ENCODE peak calls at places on chromosomes 11 and 22, in ten cellular contexts. One of them, this sample, is unnamed. For H3K4me1, the result is how much of the 10 kb centered on the place peaks cover.

GRCh38 chr22:49588739-49589138 is 238.9 kb downstream of the BRD1 start:
- DNase-seq in MM.1S: no peak
- DNase-seq in suprapubic skin: no peak
- DNase-seq in astrocyte: no peak
- DNase-seq in SK-N-SH: no peak
- DNase-seq in prostate gland: no peak
- DNase-seq in uterus: no peak
- DNase-seq in heart right ventricle: no peak
- DNase-seq in pancreas: no peak
- DNase-seq in sigmoid colon: no peak
- DNase-seq in this sample: no peak

GRCh38 chr11:69567951-69568808 is 72.8 kb upstream of the CCND1 start:
- DNase-seq in MM.1S: no peak
- DNase-seq in suprapubic skin: peak
- DNase-seq in astrocyte: peak
- DNase-seq in SK-N-SH: no peak
- DNase-seq in prostate gland: no peak
- DNase-seq in uterus: no peak
- DNase-seq in heart right ventricle: no peak
- DNase-seq in pancreas: no peak
- DNase-seq in sigmoid colon: no peak
- DNase-seq in this sample: no peak

GRCh38 chr11:131474947-131475346 is 104.5 kb downstream of the NTM start:
- DNase-seq in MM.1S: no peak
- DNase-seq in suprapubic skin: no peak
- DNase-seq in astrocyte: no peak
- DNase-seq in SK-N-SH: no peak
- DNase-seq in prostate gland: no peak
- DNase-seq in uterus: no peak
- DNase-seq in heart right ventricle: no peak
- DNase-seq in pancreas: no peak
- DNase-seq in sigmoid colon: no peak
- DNase-seq in this sample: no peak

GRCh38 chr22:44430716-44431115 is 67.3 kb downstream of the RTL6 start:
- DNase-seq in MM.1S: no peak
- DNase-seq in suprapubic skin: no peak
- DNase-seq in astrocyte: no peak
- DNase-seq in SK-N-SH: no peak
- DNase-seq in prostate gland: no peak
- DNase-seq in uterus: no peak
- DNase-seq in heart right ventricle: no peak
- DNase-seq in pancreas: no peak
- DNase-seq in sigmoid colon: peak
- DNase-seq in this sample: no peak

GRCh38 chr22:40031766-40032470 is 37.2 kb downstream of the FAM83F start:
- DNase-seq in MM.1S: no peak
- DNase-seq in suprapubic skin: peak
- DNase-seq in astrocyte: no peak
- DNase-seq in SK-N-SH: no peak
- DNase-seq in prostate gland: no peak
- DNase-seq in uterus: no peak
- DNase-seq in heart right ventricle: no peak
- DNase-seq in pancreas: no peak
- DNase-seq in sigmoid colon: peak
- DNase-seq in this sample: no peak

GRCh38 chr22:48897638-48897954 is 930.1 kb downstream of the BRD1 start:
- DNase-seq in MM.1S: no peak
- DNase-seq in suprapubic skin: no peak
- DNase-seq in astrocyte: no peak
- DNase-seq in SK-N-SH: no peak
- DNase-seq in prostate gland: no peak
- DNase-seq in uterus: no peak
- DNase-seq in heart right ventricle: no peak
- DNase-seq in pancreas: no peak
- DNase-seq in sigmoid colon: peak
- DNase-seq in this sample: no peak

GRCh38 chr11:35943761-35944502 is at the start of gene LDLRAD3:
- DNase-seq in MM.1S: peak
- DNase-seq in suprapubic skin: peak
- DNase-seq in astrocyte: peak
- DNase-seq in SK-N-SH: peak
- DNase-seq in prostate gland: peak
- DNase-seq in uterus: peak
- DNase-seq in heart right ventricle: peak
- DNase-seq in pancreas: peak
- DNase-seq in sigmoid colon: peak
- DNase-seq in this sample: no peak

GRCh38 chr11:116466231-116466630 is 306.6 kb downstream of the BUD13 start:
- DNase-seq in MM.1S: no peak
- DNase-seq in suprapubic skin: no peak
- DNase-seq in astrocyte: no peak
- DNase-seq in SK-N-SH: no peak
- DNase-seq in prostate gland: no peak
- DNase-seq in uterus: no peak
- DNase-seq in heart right ventricle: no peak
- DNase-seq in pancreas: no peak
- DNase-seq in sigmoid colon: no peak
- DNase-seq in this sample: no peak

GRCh38 chr11:71248656-71249055 is 3.7 kb downstream of the SHANK2 start:
- DNase-seq in MM.1S: no peak
- DNase-seq in suprapubic skin: peak
- DNase-seq in astrocyte: no peak
- DNase-seq in SK-N-SH: peak
- DNase-seq in prostate gland: no peak
- DNase-seq in uterus: no peak
- DNase-seq in heart right ventricle: no peak
- DNase-seq in pancreas: no peak
- DNase-seq in sigmoid colon: peak
- DNase-seq in this sample: no peak

GRCh38 chr11:65181569-65182257 is at the start of gene CAPN1:
- DNase-seq in MM.1S: peak
- DNase-seq in suprapubic skin: peak
- DNase-seq in astrocyte: peak
- DNase-seq in SK-N-SH: peak
- DNase-seq in prostate gland: peak
- DNase-seq in uterus: peak
- DNase-seq in heart right ventricle: peak
- DNase-seq in pancreas: peak
- DNase-seq in sigmoid colon: peak
- DNase-seq in this sample: peak

GRCh38 chr11:85822814-85823213 is 11.9 kb upstream of the SYTL2 start:
- DNase-seq in MM.1S: no peak
- DNase-seq in suprapubic skin: no peak
- DNase-seq in astrocyte: peak
- DNase-seq in SK-N-SH: no peak
- DNase-seq in prostate gland: no peak
- DNase-seq in uterus: no peak
- DNase-seq in heart right ventricle: no peak
- DNase-seq in pancreas: no peak
- DNase-seq in sigmoid colon: no peak
- DNase-seq in this sample: no peak

GRCh38 chr11:7579226-7579825 is 65.5 kb downstream of the PPFIBP2 start:
- DNase-seq in MM.1S: no peak
- DNase-seq in suprapubic skin: no peak
- DNase-seq in astrocyte: no peak
- DNase-seq in SK-N-SH: no peak
- DNase-seq in prostate gland: no peak
- DNase-seq in uterus: peak
- DNase-seq in heart right ventricle: no peak
- DNase-seq in pancreas: no peak
- DNase-seq in sigmoid colon: peak
- DNase-seq in this sample: no peak
- H3K27ac ChIP-seq in MM.1S: no peak
- H3K27ac ChIP-seq in suprapubic skin: peak
- H3K27ac ChIP-seq in astrocyte: no peak
- H3K27ac ChIP-seq in SK-N-SH: peak
- H3K27ac ChIP-seq in prostate gland: no peak
- H3K27ac ChIP-seq in uterus: peak
- H3K27ac ChIP-seq in heart right ventricle: peak
- H3K27ac ChIP-seq in pancreas: no peak
- H3K27ac ChIP-seq in sigmoid colon: peak
- H3K27ac ChIP-seq in this sample: no peak

GRCh38 chr11:10349806-10350205 is 44.9 kb downstream of the ADM start:
- DNase-seq in MM.1S: no peak
- DNase-seq in suprapubic skin: no peak
- DNase-seq in astrocyte: no peak
- DNase-seq in SK-N-SH: no peak
- DNase-seq in prostate gland: no peak
- DNase-seq in uterus: no peak
- DNase-seq in heart right ventricle: no peak
- DNase-seq in pancreas: no peak
- DNase-seq in sigmoid colon: no peak
- DNase-seq in this sample: no peak
- H3K4me1 ChIP-seq in MM.1S: under half
- H3K4me1 ChIP-seq in suprapubic skin: under half
- H3K4me1 ChIP-seq in astrocyte: under half
- H3K4me1 ChIP-seq in SK-N-SH: under half
- H3K4me1 ChIP-seq in prostate gland: under half
- H3K4me1 ChIP-seq in uterus: under half
- H3K4me1 ChIP-seq in heart right ventricle: half or more
- H3K4me1 ChIP-seq in pancreas: under half
- H3K4me1 ChIP-seq in sigmoid colon: under half
- H3K4me1 ChIP-seq in this sample: under half

DNA sequence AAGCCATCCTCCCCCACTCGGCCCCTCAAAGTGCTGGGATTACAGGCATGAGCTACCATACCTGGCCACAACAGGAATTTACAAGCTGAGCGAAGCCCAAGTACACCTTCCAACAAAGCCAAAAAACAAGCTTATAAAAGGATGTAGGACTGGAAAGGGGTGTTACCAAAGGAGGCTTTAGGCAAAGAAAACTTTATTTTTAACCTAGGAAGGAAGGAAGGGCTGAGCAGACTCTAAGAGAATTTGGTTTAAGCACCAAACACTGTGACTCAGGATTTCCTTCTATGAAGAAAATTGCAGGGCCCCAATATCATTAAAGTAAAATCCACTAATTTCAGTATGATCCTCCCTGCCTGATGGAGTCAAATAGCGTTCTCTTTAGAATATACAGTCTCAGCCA is 12.1 kb downstream of the DENND5A start:
- DNase-seq in MM.1S: no peak
- DNase-seq in suprapubic skin: no peak
- DNase-seq in astrocyte: no peak
- DNase-seq in SK-N-SH: no peak
- DNase-seq in prostate gland: peak
- DNase-seq in uterus: no peak
- DNase-seq in heart right ventricle: no peak
- DNase-seq in pancreas: no peak
- DNase-seq in sigmoid colon: no peak
- DNase-seq in this sample: no peak
- H3K4me3 ChIP-seq in MM.1S: no peak
- H3K4me3 ChIP-seq in suprapubic skin: no peak
- H3K4me3 ChIP-seq in astrocyte: no peak
- H3K4me3 ChIP-seq in SK-N-SH: no peak
- H3K4me3 ChIP-seq in prostate gland: no peak
- H3K4me3 ChIP-seq in uterus: no peak
- H3K4me3 ChIP-seq in heart right ventricle: no peak
- H3K4me3 ChIP-seq in pancreas: no peak
- H3K4me3 ChIP-seq in sigmoid colon: no peak
- H3K4me3 ChIP-seq in this sample: no peak

GRCh38 chr22:20424553-20424936 is 13.1 kb downstream of the SCARF2 start:
- DNase-seq in MM.1S: no peak
- DNase-seq in suprapubic skin: no peak
- DNase-seq in astrocyte: no peak
- DNase-seq in SK-N-SH: no peak
- DNase-seq in prostate gland: no peak
- DNase-seq in uterus: no peak
- DNase-seq in heart right ventricle: no peak
- DNase-seq in pancreas: no peak
- DNase-seq in sigmoid colon: no peak
- DNase-seq in this sample: no peak
- H3K27ac ChIP-seq in MM.1S: no peak
- H3K27ac ChIP-seq in suprapubic skin: no peak
- H3K27ac ChIP-seq in astrocyte: no peak
- H3K27ac ChIP-seq in SK-N-SH: peak
- H3K27ac ChIP-seq in prostate gland: no peak
- H3K27ac ChIP-seq in uterus: peak
- H3K27ac ChIP-seq in heart right ventricle: peak
- H3K27ac ChIP-seq in pancreas: no peak
- H3K27ac ChIP-seq in sigmoid colon: peak
- H3K27ac ChIP-seq in this sample: no peak

GRCh38 chr11:15737326-15737725 is 619.0 kb downstream of the SOX6 start:
- DNase-seq in MM.1S: no peak
- DNase-seq in suprapubic skin: no peak
- DNase-seq in astrocyte: no peak
- DNase-seq in SK-N-SH: no peak
- DNase-seq in prostate gland: no peak
- DNase-seq in uterus: no peak
- DNase-seq in heart right ventricle: no peak
- DNase-seq in pancreas: no peak
- DNase-seq in sigmoid colon: no peak
- DNase-seq in this sample: no peak

GRCh38 chr11:15730617-15731385 is 616.1 kb downstream of the INSC start:
- DNase-seq in MM.1S: no peak
- DNase-seq in suprapubic skin: no peak
- DNase-seq in astrocyte: no peak
- DNase-seq in SK-N-SH: no peak
- DNase-seq in prostate gland: no peak
- DNase-seq in uterus: no peak
- DNase-seq in heart right ventricle: no peak
- DNase-seq in pancreas: peak
- DNase-seq in sigmoid colon: no peak
- DNase-seq in this sample: no peak

GRCh38 chr11:15735711-15736110 is 620.6 kb downstream of the SOX6 start:
- DNase-seq in MM.1S: no peak
- DNase-seq in suprapubic skin: no peak
- DNase-seq in astrocyte: no peak
- DNase-seq in SK-N-SH: no peak
- DNase-seq in prostate gland: no peak
- DNase-seq in uterus: no peak
- DNase-seq in heart right ventricle: no peak
- DNase-seq in pancreas: no peak
- DNase-seq in sigmoid colon: no peak
- DNase-seq in this sample: no peak
- H3K4me1 ChIP-seq in MM.1S: under half
- H3K4me1 ChIP-seq in suprapubic skin: under half
- H3K4me1 ChIP-seq in astrocyte: under half
- H3K4me1 ChIP-seq in SK-N-SH: under half
- H3K4me1 ChIP-seq in prostate gland: under half
- H3K4me1 ChIP-seq in uterus: under half
- H3K4me1 ChIP-seq in heart right ventricle: under half
- H3K4me1 ChIP-seq in pancreas: under half
- H3K4me1 ChIP-seq in sigmoid colon: under half
- H3K4me1 ChIP-seq in this sample: under half

DNA sequence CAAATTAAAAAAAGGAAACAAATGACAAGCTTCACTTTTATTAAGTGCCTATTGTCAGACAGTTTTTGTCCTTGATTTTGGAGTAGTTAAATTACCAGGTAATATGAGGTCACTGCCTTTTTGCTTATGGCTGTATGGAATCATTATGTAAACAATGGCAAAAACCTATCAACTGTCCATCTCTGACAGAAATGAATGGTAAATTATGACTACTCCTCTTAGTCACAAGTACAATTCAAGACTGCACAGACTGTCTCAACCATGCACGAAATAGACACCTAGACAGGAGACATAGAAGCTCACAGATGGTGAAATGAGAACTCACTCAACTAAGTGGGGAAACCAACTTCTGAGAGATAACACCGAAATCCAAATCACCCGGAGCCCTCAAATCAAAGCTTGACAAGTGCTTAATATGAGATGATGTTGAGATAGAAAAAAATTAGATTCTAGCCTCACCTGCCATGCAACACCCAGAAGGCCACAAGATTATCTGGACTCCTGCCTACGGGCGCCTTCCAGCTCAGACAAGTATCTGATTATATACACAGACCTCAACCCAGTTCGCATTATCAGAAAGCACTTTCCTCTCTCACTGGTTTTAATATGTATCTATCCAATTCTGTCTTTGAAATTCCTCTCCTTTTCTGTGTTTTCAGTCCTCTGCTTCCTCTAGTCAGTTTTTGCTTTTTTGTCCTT is 199.3 kb downstream of the CADM1 start:
- DNase-seq in MM.1S: no peak
- DNase-seq in suprapubic skin: no peak
- DNase-seq in astrocyte: no peak
- DNase-seq in SK-N-SH: peak
- DNase-seq in prostate gland: no peak
- DNase-seq in uterus: no peak
- DNase-seq in heart right ventricle: no peak
- DNase-seq in pancreas: no peak
- DNase-seq in sigmoid colon: no peak
- DNase-seq in this sample: no peak
- H3K4me3 ChIP-seq in MM.1S: no peak
- H3K4me3 ChIP-seq in suprapubic skin: no peak
- H3K4me3 ChIP-seq in astrocyte: no peak
- H3K4me3 ChIP-seq in SK-N-SH: no peak
- H3K4me3 ChIP-seq in prostate gland: no peak
- H3K4me3 ChIP-seq in uterus: no peak
- H3K4me3 ChIP-seq in heart right ventricle: no peak
- H3K4me3 ChIP-seq in pancreas: no peak
- H3K4me3 ChIP-seq in sigmoid colon: no peak
- H3K4me3 ChIP-seq in this sample: no peak